ENCODE peak calls at places on chromosomes 6 and 20, in four cellular contexts. B, I, X and J are unnamed samples. For H3K4me1 and H3K36me3, the result is how much of the 10 kb centered on the place peaks cover.

GRCh38 chr20:44615169-44615791 is 32.9 kb downstream of the PKIG start:
- DNase-seq in B (no peak), I (no peak), X (no peak), J (no peak)

GRCh38 chr20:36950432-36951197 is 893 bp downstream of the SAMHD1 start:
- DNase-seq in B (no peak), I (peak), X (peak), J (peak)

GRCh38 chr20:32474009-32474716 is 111.0 kb downstream of the NOL4L start:
- DNase-seq in B (no peak), I (no peak), X (no peak), J (no peak)

GRCh38 chr6:2749972-2750600 is 636 bp downstream of the MYLK4 start:
- DNase-seq in B (no peak), I (peak), X (peak), J (peak)

GRCh38 chr20:57594092-57594911 is 25.9 kb downstream of the ZBP1 start:
- DNase-seq in B (no peak), I (peak), X (peak), J (peak)

GRCh38 chr20:48359692-48360337 is 468.0 kb downstream of the PREX1 start:
- DNase-seq in B (no peak), I (no peak), X (no peak), J (no peak)

GRCh38 chr6:131773284-131773950 is 34.4 kb upstream of the ENPP1 start:
- DNase-seq in B (no peak), I (no peak), X (no peak), J (no peak)

GRCh38 chr6:147974376-147974775 is 368.3 kb upstream of the SASH1 start:
- DNase-seq in B (no peak), I (no peak), X (no peak), J (peak)

GRCh38 chr6:125207956-125208355 is 54.4 kb downstream of the TPD52L1 start:
- DNase-seq in B (no peak), I (peak), X (peak), J (no peak)

GRCh38 chr20:25341716-25342680 is 48.6 kb downstream of the ABHD12 start:
- DNase-seq in B (no peak), I (peak), X (no peak), J (no peak)

GRCh38 chr6:125363010-125363359 is 61.2 kb upstream of the HDDC2 start:
- DNase-seq in B (no peak), I (peak), X (peak), J (peak)

GRCh38 chr6:125994659-125995488 is 8.5 kb downstream of the TRMT11 start:
- DNase-seq in B (no peak), I (no peak), X (no peak), J (no peak)

GRCh38 chr20:46545077-46545826 is 5.2 kb downstream of the OCSTAMP start:
- DNase-seq in B (no peak), I (peak), X (peak), J (no peak)

GRCh38 chr6:20819774-20820400 is 285.6 kb downstream of the CDKAL1 start:
- DNase-seq in B (no peak), I (no peak), X (no peak), J (no peak)

GRCh38 chr6:36734486-36735060 is 36.9 kb downstream of the RAB44 start:
- DNase-seq in B (no peak), I (no peak), X (no peak), J (no peak)

GRCh38 chr6:45445364-45445748 is 67.6 kb upstream of the SUPT3H start:
- DNase-seq in B (no peak), I (no peak), X (no peak), J (no peak)
- H3K4me1 ChIP-seq in B (half or more), I (under half), X (under half), J (under half)

GRCh38 chr6:111691345-111692225 is 85.9 kb upstream of the TRAF3IP2 start:
- DNase-seq in B (no peak), I (no peak), X (peak), J (no peak)
- H3K36me3 ChIP-seq in B (under half), I (half or more), X (under half), J (under half)

GRCh38 chr20:53872081-53872541 is 198.3 kb downstream of the BCAS1 start:
- DNase-seq in B (no peak), I (peak), X (peak), J (no peak)

GRCh38 chr20:53870426-53871199 is 199.8 kb downstream of the BCAS1 start:
- DNase-seq in B (no peak), I (peak), X (no peak), J (peak)

GRCh38 chr20:53872561-53873248 is 197.7 kb downstream of the BCAS1 start:
- DNase-seq in B (no peak), I (peak), X (peak), J (no peak)

GRCh38 chr20:53873249-53873642 is 197.1 kb downstream of the BCAS1 start:
- DNase-seq in B (no peak), I (no peak), X (no peak), J (no peak)

DNA sequence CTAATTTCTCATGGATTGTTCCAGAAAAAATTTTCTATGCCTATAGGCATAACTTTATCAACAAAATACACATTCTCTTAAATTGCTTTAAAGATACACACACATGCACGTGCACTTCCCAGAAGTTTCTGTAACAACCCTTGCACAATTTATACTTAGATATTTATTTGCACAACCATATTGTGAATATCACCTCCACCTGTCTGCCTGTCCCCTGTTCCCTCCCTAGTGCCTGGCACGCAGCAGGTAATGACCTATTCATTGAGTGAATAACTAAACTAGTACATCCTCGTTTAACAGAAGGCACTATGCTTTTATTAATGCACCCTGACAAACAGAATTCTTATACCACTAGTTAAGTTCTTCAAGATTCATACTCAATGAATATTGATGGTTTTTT is 198.9 kb downstream of the BCAS1 start:
- DNase-seq in B (no peak), I (no peak), X (no peak), J (no peak)
- H3K4me1 ChIP-seq in B (half or more), I (under half), X (under half), J (under half)

DNA sequence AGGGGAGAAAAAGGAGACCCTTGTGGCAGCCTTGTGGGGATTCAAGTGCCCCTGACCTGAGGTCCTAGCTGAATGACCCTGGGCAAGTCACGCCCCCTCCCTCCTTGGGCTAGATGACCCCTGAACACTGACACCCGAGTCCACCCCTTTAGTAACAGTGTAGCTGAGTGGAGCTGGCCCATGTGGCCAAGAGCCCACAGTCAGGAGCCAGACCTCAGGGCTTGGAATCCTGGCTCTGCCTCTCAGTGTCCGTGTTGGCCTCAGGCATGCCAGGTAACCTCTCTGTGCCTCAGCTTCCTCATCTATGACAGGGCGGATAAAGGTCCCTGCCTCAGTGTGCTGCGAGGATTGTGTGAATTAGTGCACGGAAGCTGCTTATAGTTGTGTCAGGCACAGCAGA is 14.3 kb downstream of the IP6K3 start:
- DNase-seq in B (no peak), I (no peak), X (no peak), J (no peak)
- H3K36me3 ChIP-seq in B (under half), I (under half), X (under half), J (under half)

DNA sequence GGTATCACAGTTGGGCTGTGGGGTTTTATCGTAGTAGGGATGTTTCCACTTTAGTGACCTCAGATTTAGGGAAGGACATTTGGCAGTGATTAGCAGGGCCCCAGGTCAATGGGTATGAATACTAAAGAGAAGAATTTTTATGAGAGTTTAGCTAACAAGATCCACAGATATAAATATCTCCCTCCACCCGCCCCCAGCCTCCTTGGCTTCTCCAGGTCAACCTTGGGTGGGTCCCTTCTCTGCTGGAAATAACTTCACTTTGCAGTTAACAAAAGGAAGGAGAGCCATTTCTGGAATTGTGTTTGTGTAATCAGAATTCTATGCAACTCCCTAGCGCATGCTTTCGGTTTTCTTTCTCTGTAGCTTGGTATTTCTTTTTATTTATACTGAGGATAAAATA is 27.2 kb downstream of the RIPOR2 start:
- DNase-seq in B (no peak), I (peak), X (no peak), J (no peak)
- H3K4me1 ChIP-seq in B (under half), I (under half), X (under half), J (under half)

GRCh38 chr6:33139596-33140206 is 52.6 kb downstream of the COL11A2 start:
- DNase-seq in B (no peak), I (no peak), X (peak), J (no peak)
- H3K36me3 ChIP-seq in B (under half), I (under half), X (under half), J (under half)

GRCh38 chr6:144899161-144899560 is 614.0 kb downstream of the UTRN start:
- DNase-seq in B (no peak), I (peak), X (peak), J (no peak)
- H3K4me1 ChIP-seq in B (under half), I (under half), X (under half), J (under half)